ENCODE peak calls at places on chromosomes 7 and 10, in five cellular contexts. U is K562, G is HCT116, M is stomach, B is GM12891. C is an unnamed sample.

GRCh38 chr10:89574348-89574747 is 39.0 kb upstream of the SLC16A12 start:
- DNase-seq in G (no peak), U (no peak), M (no peak), B (no peak), C (no peak)

GRCh38 chr7:607938-608337 is 88.3 kb upstream of the PDGFA start:
- DNase-seq in B (no peak), U (no peak), M (no peak), G (no peak), C (no peak)

GRCh38 chr10:125144209-125144608 is 16.2 kb downstream of the CTBP2 start:
- DNase-seq in B (no peak), M (no peak), G (no peak), U (no peak), C (no peak)

GRCh38 chr10:30833625-30833970 is 198.1 kb downstream of the ZNF438 start:
- DNase-seq in G (no peak), B (no peak), M (no peak), U (no peak), C (no peak)

GRCh38 chr7:124799448-124799847 is 33.9 kb upstream of the GPR37 start:
- DNase-seq in G (no peak), M (no peak), B (no peak), U (no peak), C (no peak)

GRCh38 chr7:12418452-12418851 is 14.8 kb upstream of the VWDE start:
- DNase-seq in M (no peak), B (no peak), U (no peak), G (no peak), C (no peak)

GRCh38 chr10:61084493-61084892 is 140.5 kb upstream of the RHOBTB1 start:
- DNase-seq in M (no peak), G (no peak), U (no peak), B (no peak), C (no peak)

GRCh38 chr10:48590945-48591344 is 13.9 kb downstream of the ARHGAP22 start:
- DNase-seq in B (no peak), U (no peak), G (no peak), M (no peak), C (no peak)

GRCh38 chr10:126186746-126187145 is 201.5 kb downstream of the ADAM12 start:
- DNase-seq in U (no peak), M (no peak), G (no peak), B (no peak), C (no peak)

GRCh38 chr7:120862987-120863386 is 5.0 kb upstream of the TSPAN12 start:
- DNase-seq in M (no peak), G (no peak), U (no peak), B (no peak), C (no peak)

GRCh38 chr10:15267496-15267895 is 99.0 kb upstream of the NMT2 start:
- DNase-seq in B (no peak), M (no peak), G (no peak), U (peak), C (no peak)

GRCh38 chr10:27658788-27659187 is 86.8 kb downstream of the MKX start:
- DNase-seq in G (peak), U (no peak), B (no peak), M (no peak), C (no peak)

GRCh38 chr7:69674701-69675182 is 76.5 kb downstream of the AUTS2 start:
- DNase-seq in G (no peak), B (no peak), M (no peak), U (no peak), C (no peak)

GRCh38 chr7:15326044-15326644 is 235.7 kb downstream of the AGMO start:
- DNase-seq in M (no peak), G (peak), U (peak), B (no peak), C (no peak)

GRCh38 chr7:7761340-7761973 is 43.0 kb upstream of the RPA3 start:
- DNase-seq in M (no peak), U (peak), G (peak), B (no peak), C (no peak)

GRCh38 chr7:75884401-75884800 is 5.6 kb downstream of the RHBDD2 start:
- DNase-seq in M (no peak), B (no peak), G (no peak), U (no peak), C (peak)

GRCh38 chr10:7563368-7563767 is 103.4 kb downstream of the ITIH5 start:
- DNase-seq in B (no peak), M (no peak), G (no peak), U (no peak), C (peak)

DNA sequence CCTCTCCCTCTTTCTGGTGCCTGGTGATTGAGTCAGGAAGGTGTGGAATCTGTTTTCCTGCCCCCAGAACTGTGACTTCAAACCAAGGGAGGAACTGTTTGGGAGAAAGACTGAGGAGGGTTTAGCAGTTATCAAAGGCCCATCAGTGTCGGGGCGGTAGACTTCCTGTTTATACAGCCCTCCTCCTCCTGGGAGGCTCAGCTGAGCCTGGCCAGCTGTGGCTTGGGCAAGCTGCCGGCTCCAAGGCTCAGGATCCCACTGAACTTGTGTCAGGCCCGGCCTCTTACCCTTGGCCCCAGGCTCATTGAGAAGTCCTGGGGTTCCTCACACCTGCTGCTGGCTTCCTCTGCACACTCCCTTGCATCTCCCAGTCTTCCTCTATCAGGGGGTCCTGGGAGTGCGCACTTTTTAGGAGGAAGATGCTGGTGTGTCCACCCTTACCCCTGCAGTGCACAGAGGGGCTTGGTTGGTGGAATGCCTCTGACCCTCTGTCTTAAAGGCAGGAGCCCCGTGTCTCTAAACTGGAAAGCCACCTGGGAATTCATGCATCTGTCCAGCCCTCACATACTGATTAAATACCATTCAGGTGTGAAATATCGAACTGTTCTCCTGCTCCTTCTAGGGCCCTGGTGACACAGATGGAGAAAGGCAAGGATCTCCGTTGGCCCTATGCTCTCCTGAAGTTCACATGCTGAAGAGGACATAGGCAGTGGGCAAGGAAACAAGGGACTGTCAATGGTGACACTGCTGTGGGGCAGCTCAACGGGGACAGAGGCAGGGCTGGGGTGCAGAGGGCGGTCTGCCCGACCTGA is 32.4 kb downstream of the CXCL12 start:
- DNase-seq in B (no peak), U (no peak), M (peak), G (no peak), C (peak)
- TF ChIP-seq POLR2AphosphoS5 in B (no peak), U (no peak), M (no peak), G (no peak), C (no peak)

DNA sequence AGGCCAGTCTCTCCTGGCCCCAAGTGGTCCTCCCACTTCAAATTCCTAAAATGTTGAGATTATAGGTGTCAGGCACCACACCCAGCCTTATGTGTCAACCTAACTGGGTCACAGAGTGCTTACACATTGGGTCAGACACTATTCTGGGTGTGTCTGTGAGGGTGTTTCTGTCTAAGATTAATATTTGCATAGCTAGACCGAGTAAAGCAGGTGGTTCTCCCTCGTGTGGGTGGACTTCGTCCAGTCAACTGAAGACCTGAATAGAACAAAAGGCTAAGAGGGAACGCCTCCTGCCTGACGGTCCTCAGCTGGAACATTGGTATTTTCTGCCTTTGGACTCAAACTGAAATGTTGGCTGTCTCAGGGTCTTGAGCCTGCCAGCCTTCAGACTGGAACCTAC is 11.5 kb downstream of the PPIF start:
- DNase-seq in B (no peak), M (peak), G (no peak), U (no peak), C (peak)
- TF ChIP-seq POLR2AphosphoS5 in B (no peak), M (no peak), G (no peak), U (no peak), C (peak)

GRCh38 chr7:54944179-54944578 is 74.6 kb upstream of the EGFR start:
- DNase-seq in B (no peak), M (no peak), U (no peak), G (no peak), C (no peak)
- TF ChIP-seq POLR2AphosphoS5 in B (no peak), M (no peak), U (no peak), G (no peak), C (no peak)

GRCh38 chr7:89103564-89103963 is 308.0 kb upstream of the TEX47 start:
- DNase-seq in U (no peak), B (no peak), M (no peak), G (no peak), C (no peak)

GRCh38 chr7:89104748-89105685 is 309.5 kb upstream of the TEX47 start:
- DNase-seq in B (no peak), U (no peak), G (no peak), M (no peak), C (no peak)
- TF ChIP-seq POLR2AphosphoS5 in B (no peak), U (no peak), G (no peak), M (no peak), C (no peak)

GRCh38 chr10:99874341-99875085 is 92.1 kb downstream of the ABCC2 start:
- DNase-seq in M (peak), U (peak), G (no peak), B (no peak), C (no peak)

GRCh38 chr10:99881371-99881770 is 98.9 kb downstream of the ABCC2 start:
- DNase-seq in U (no peak), G (no peak), M (no peak), B (no peak), C (no peak)

GRCh38 chr10:99875473-99875872 is 93.0 kb downstream of the ABCC2 start:
- DNase-seq in G (no peak), M (no peak), B (no peak), U (no peak), C (no peak)

GRCh38 chr10:99883523-99883922 is 101.1 kb downstream of the ABCC2 start:
- DNase-seq in G (no peak), B (no peak), M (no peak), U (no peak), C (no peak)

DNA sequence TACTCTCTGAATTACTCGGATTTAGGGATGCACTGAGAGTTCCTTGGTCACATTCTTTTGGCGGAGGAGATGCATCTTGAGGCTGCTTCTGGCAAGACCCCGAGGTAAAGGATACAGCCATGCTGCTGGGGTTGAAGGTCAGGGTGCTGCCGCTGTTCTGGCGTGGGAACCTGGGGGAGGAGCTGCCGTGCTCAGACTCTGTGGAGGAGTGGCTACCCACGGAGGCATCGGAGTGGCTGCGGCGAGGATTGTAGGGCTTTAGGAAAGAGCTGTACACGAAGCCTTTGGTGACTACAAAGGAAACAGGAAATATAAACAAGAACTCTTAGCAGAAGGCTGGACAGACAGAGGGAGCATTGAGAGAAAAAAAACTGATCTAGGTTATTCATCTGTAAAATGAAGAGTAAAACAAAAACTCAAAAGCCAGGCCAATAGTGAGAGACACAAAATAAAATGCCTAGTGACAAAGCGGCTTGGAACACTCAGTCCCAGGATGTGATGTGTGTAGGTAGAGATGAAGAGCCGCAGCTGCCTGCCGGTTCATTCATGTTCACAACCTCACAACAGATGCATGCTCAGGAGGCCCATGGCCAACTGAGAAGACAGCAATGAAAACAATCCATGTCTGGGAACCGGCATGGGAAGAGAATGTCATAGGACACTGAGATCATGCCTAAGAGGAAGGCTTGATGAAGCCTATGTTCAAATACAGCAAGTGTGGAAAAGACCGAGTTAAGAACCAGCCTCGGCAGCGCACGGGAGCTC is 97.8 kb downstream of the ABCC2 start:
- DNase-seq in M (no peak), U (no peak), G (no peak), B (no peak), C (no peak)
- TF ChIP-seq POLR2AphosphoS5 in M (no peak), U (no peak), G (no peak), B (no peak), C (no peak)

GRCh38 chr7:44572771-44573170 is 937 bp downstream of the DDX56 start:
- DNase-seq in G (no peak), U (no peak), M (no peak), B (no peak), C (no peak)
- TF ChIP-seq POLR2AphosphoS5 in G (no peak), U (no peak), M (no peak), B (no peak), C (no peak)

DNA sequence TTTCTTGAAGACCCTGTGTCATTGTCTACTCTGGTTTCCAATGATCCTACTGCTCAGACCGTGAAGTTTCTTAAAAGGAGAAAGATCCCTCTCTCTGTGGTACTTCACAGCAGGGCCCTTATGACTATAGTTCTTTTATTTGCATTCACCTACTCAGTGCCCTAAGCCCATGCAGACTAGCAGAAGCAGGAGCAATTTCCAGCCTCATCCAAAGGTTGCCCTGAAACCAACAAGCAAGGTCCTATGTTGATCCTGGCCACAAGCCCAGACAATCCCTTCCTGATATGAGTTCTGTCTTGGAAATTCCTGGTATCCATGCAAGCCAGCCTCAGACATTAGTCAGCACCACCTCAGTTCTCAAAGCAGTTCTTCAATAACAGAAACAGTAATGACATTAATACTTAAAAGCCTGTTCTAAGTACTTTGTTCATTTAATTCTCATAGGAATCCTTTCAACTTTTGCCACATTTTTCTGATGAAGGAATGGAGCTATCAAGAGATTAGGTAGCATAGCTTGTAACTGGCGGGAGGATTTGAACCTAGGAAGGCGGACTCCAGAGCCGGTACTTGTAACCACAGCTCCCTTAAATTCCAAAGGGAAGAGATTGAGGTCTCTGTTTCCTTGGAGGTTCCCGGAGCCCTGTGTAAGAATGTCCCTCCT is 58.1 kb upstream of the ST8SIA6 start:
- DNase-seq in M (peak), B (no peak), U (peak), G (peak), C (peak)
- TF ChIP-seq POLR2AphosphoS5 in M (no peak), B (no peak), U (no peak), G (peak), C (no peak)

GRCh38 chr10:72110677-72111401 is 22.5 kb upstream of the SPOCK2 start:
- DNase-seq in U (no peak), G (no peak), M (no peak), B (no peak), C (no peak)
- TF ChIP-seq POLR2AphosphoS5 in U (no peak), G (no peak), M (no peak), B (no peak), C (no peak)

GRCh38 chr7:79454325-79454960 is 976 bp upstream of the MAGI2 start:
- DNase-seq in G (no peak), M (no peak), B (no peak), U (no peak), C (peak)

GRCh38 chr7:79452495-79453265 is 787 bp downstream of the MAGI2 start:
- DNase-seq in B (no peak), M (no peak), G (no peak), U (no peak), C (no peak)

GRCh38 chr7:79452032-79452494 is 1.4 kb downstream of the MAGI2 start:
- DNase-seq in B (no peak), G (no peak), U (no peak), M (peak), C (peak)

GRCh38 chr7:79453558-79454324 is at the start of gene MAGI2:
- DNase-seq in B (no peak), U (no peak), M (peak), G (no peak), C (peak)

GRCh38 chr7:79453266-79453557 is 255 bp downstream of the MAGI2 start:
- DNase-seq in U (no peak), G (no peak), B (no peak), M (no peak), C (no peak)
- TF ChIP-seq POLR2AphosphoS5 in U (no peak), G (no peak), B (no peak), M (no peak), C (no peak)

GRCh38 chr10:80153460-80153859 is 20.9 kb downstream of the PLAC9 start:
- DNase-seq in B (no peak), M (no peak), G (no peak), U (no peak), C (no peak)

GRCh38 chr10:80155696-80156215 is 23.2 kb downstream of the PLAC9 start:
- DNase-seq in G (no peak), M (no peak), B (no peak), U (no peak), C (no peak)

GRCh38 chr10:80154626-80154977 is 22.1 kb downstream of the PLAC9 start:
- DNase-seq in G (no peak), M (no peak), U (no peak), B (no peak), C (no peak)

GRCh38 chr10:80156216-80156615 is 23.7 kb downstream of the PLAC9 start:
- DNase-seq in B (no peak), U (no peak), G (no peak), M (no peak), C (no peak)

GRCh38 chr10:80154978-80155695 is 22.6 kb downstream of the PLAC9 start:
- DNase-seq in M (peak), U (no peak), B (no peak), G (no peak), C (no peak)
- TF ChIP-seq POLR2AphosphoS5 in M (no peak), U (no peak), B (no peak), G (no peak), C (no peak)

C was measured in transverse colon.